ENCODE peak calls at places on chromosomes 11 and 22, in six cellular contexts. X is Panc1, V is SK-N-SH, U is A549, P is HCT116, O is HL-60. C is an unnamed sample.

GRCh38 chr11:76767659-76768058 is 15.5 kb upstream of the TSKU start:
- DNase-seq in X (no peak), V (no peak), U (no peak), P (no peak), O (no peak), C (no peak)

GRCh38 chr22:27391092-27391770 is 410.3 kb downstream of the MN1 start:
- DNase-seq in X (no peak), V (no peak), U (no peak), P (no peak), O (no peak), C (no peak)

GRCh38 chr11:71200761-71201160 is 51.6 kb downstream of the SHANK2 start:
- DNase-seq in X (no peak), V (no peak), U (no peak), P (no peak), O (no peak), C (no peak)

GRCh38 chr11:112834277-112834755 is 126.9 kb upstream of the NCAM1 start:
- DNase-seq in X (no peak), V (peak; percentile 82), U (no peak), P (no peak), O (no peak), C (no peak)

GRCh38 chr22:21001601-21002325 is at the start of gene THAP7:
- DNase-seq in X (peak; percentile 63), V (peak; percentile 96), U (peak; percentile 92), P (peak; percentile 89), O (peak; percentile 98), C (peak; percentile 100)

GRCh38 chr11:134150195-134150903 is 73.4 kb downstream of the NCAPD3 start:
- DNase-seq in X (no peak), V (no peak), U (no peak), P (no peak), O (no peak), C (no peak)

GRCh38 chr22:37887610-37888378 is 18.3 kb upstream of the MICALL1 start:
- DNase-seq in X (no peak), V (no peak), U (peak; percentile 36), P (no peak), O (no peak), C (no peak)

GRCh38 chr11:10303558-10304363 is 1.1 kb upstream of the ADM start:
- DNase-seq in X (no peak), V (peak; percentile 30), U (peak; percentile 78), P (no peak), O (peak; percentile 70), C (peak; percentile 12)

GRCh38 chr11:126352934-126353801 is 2.3 kb upstream of the ST3GAL4 start:
- DNase-seq in X (no peak), V (no peak), U (peak; percentile 75), P (no peak), O (peak; percentile 86), C (peak; percentile 90)

GRCh38 chr11:96324912-96325311 is 18.1 kb downstream of the MAML2 start:
- DNase-seq in X (no peak), V (no peak), U (no peak), P (peak; percentile 16), O (no peak), C (no peak)

GRCh38 chr11:65719887-65720236 is 736 bp downstream of the RNASEH2C start:
- DNase-seq in X (no peak), V (no peak), U (no peak), P (no peak), O (peak; percentile 70), C (peak; percentile 55)

GRCh38 chr11:88344869-88345268 is 7.3 kb upstream of the CTSC start:
- DNase-seq in X (no peak), V (no peak), U (no peak), P (no peak), O (no peak), C (no peak)

DNA sequence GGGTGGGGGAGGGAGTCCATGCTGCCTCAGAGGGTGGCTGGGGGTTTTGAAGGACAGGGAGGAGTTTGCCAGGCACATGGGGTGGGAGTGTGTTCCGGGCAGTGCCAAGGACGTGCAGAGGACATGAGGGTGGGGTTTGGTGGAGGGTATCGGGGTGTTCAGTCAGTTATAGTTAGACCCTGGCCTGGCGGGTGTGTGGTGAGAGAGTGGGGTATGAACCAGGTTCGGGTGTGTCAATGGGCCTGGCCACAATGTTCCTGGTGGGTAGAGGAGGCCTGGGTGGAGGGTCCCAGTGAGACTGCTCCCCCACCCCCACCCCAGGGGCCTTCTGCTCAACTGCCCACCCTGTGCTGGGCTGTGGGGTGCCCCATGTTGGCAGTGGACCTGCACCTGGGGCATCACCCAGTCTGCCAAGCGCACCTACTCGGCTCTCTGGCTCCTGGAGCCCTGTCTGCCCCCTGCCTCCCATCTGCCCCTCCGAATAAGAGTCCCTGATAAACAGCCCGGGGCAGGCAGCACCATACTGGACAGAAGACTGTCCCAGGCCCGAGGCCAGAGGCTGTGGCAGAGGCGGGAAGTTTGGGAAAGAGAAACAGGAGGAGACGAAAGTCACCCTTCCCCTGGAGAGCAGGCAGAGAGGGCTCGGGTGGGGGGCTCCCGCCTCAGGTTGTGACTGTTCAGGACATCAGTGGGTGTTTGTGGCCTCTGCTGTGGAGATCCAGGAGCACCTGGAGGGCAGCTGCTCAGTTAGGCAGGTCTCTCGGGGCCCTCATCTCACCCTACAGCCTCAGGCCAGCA is 4.1 kb downstream of the PIM3 start:
- DNase-seq in X (no peak), V (peak; percentile 10), U (no peak), P (no peak), O (no peak), C (no peak)
- TF ChIP-seq REST in X (no peak), V (no peak), U (no peak), P (no peak), O (no peak), C (no peak)

DNA sequence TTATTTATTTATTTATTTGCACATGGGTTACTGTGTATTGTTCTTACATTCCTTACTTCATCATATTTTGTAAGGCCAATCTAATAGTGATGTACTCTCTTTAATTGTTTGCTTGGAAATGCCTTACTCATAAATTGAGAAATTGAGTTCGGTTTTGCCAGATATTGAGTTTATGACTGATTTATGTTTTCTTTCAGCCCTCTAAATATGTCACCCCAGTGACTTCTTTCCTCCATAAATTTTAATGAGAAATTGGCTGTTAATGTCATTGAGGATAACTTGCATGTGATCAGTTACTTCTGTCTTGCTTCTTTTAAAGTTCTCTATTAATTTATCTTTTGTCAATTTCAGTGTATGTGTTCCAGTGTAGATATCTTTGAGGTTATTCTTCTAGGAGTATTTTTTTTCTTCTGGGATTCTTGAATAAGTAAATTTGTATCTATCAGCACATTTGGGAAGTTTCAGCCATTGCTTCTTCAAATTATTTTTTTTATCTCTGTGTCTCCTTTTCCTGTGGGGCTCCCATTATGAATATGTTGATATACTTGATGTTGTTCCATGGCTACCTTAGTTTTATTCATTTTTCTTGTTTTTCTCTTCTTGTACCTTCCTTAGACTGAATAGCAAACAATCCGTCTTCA is 47.8 kb downstream of the XKR3 start:
- DNase-seq in X (no peak), V (no peak), U (no peak), P (no peak), O (no peak), C (no peak)
- TF ChIP-seq REST in X (no peak), V (no peak), U (no peak), P (no peak), O (no peak), C (no peak)

GRCh38 chr11:19594326-19594725 is 118.3 kb upstream of the NAV2 start:
- DNase-seq in X (no peak), V (no peak), U (no peak), P (no peak), O (no peak), C (no peak)
- TF ChIP-seq REST in X (no peak), V (no peak), U (no peak), P (no peak), O (no peak), C (no peak)

GRCh38 chr11:31557991-31558390 is 48.4 kb downstream of the ELP4 start:
- DNase-seq in X (no peak), V (no peak), U (no peak), P (no peak), O (no peak), C (no peak)
- TF ChIP-seq REST in X (no peak), V (no peak), U (no peak), P (no peak), O (no peak), C (no peak)

GRCh38 chr11:69999721-70000120 is 78.4 kb upstream of the ANO1 start:
- DNase-seq in X (no peak), V (no peak), U (no peak), P (no peak), O (no peak), C (no peak)

GRCh38 chr11:70005107-70005818 is 72.9 kb upstream of the ANO1 start:
- DNase-seq in X (no peak), V (no peak), U (no peak), P (no peak), O (no peak), C (no peak)

GRCh38 chr11:69997352-69997751 is 80.8 kb upstream of the ANO1 start:
- DNase-seq in X (no peak), V (no peak), U (no peak), P (no peak), O (no peak), C (no peak)

GRCh38 chr11:70000228-70000627 is 77.9 kb upstream of the ANO1 start:
- DNase-seq in X (no peak), V (no peak), U (no peak), P (no peak), O (no peak), C (no peak)

DNA sequence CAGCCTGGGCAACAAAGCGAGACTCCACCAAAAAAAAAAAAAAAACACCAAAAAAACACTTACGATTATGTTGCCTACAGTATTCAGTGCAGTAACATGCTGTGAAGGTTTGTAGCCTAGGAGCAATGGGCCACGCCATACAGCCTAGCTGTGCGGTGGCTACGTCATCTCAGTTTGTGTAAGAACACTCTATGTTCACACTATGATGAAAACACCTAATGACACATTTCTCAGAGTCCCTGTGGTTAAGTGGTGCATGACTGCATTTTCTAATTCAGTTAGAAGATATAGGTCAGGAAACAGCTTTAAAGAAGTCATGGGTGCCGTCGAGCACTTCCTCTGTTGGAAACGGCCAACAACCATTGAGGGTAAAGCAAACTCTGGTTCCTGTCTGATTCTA is 75.7 kb upstream of the ANO1 start:
- DNase-seq in X (no peak), V (no peak), U (no peak), P (no peak), O (peak; percentile 22), C (no peak)
- TF ChIP-seq REST in X (no peak), V (no peak), U (no peak), P (no peak), O (no peak), C (no peak)

GRCh38 chr11:34404280-34404679 is 34.5 kb upstream of the CAT start:
- DNase-seq in X (no peak), V (no peak), U (no peak), P (no peak), O (no peak), C (no peak)
- TF ChIP-seq REST in X (no peak), V (no peak), U (no peak), P (no peak), O (no peak), C (no peak)

DNA sequence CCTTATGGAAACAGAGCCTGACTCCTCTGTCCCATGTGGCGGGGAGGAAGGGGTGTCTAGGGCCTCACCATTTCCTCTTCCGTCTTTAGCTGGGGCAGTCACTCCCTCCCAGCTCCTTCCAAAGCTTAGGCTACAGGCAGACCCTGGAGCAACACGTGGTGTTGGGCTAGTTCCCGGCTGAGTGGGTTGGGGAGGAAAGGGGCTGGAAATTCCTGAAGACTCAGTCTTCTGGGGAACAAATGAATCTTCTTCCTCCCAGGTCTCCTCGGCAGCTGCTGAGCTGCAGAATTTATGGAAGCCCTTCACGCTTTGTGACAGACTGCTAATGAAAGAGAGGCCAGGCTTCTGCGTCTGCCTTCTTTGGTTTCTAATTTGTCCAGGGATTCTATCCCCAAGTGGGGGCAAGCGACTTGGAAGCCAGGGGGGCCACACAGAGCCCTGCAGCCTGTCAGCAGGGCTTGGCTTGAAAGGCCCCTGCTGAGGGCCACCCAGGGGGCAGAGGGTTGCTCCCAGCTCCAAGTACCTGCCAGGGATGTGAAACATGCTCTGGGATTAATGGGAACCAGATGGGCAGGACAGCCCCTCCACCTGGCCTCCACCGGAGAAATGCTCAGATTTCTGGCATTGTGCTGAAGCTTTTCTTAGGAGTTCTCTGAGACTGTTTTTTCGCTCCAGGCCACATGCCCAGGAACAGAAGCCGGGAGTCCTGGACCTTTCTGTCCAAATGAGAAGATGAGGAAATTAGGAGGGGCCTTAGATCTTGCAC is 123.1 kb downstream of the PKNOX2 start:
- DNase-seq in X (no peak), V (peak; percentile 54), U (no peak), P (no peak), O (no peak), C (no peak)
- TF ChIP-seq REST in X (no peak), V (no peak), U (no peak), P (no peak), O (no peak), C (no peak)

C was measured in K562.